ENCODE peak calls at places on chromosomes 11 and 22, in ten cellular contexts. D, O, I, A, L, R, V, G, Z and Y are unnamed samples.

GRCh38 chr11:15969281-15969680 is 387.1 kb downstream of the SOX6 start:
- DNase-seq in D (no peak), O (no peak), I (peak; percentile 93), A (no peak), L (no peak), R (no peak), V (peak; percentile 16), G (no peak), Z (no peak), Y (peak; percentile 53)

GRCh38 chr22:22923379-22923778 is 35.8 kb downstream of the IGLL5 start:
- DNase-seq in D (no peak), O (no peak), I (no peak), A (no peak), L (no peak), R (no peak), V (no peak), G (no peak), Z (no peak), Y (no peak)

GRCh38 chr11:94020777-94021615 is at the start of gene HEPHL1:
- DNase-seq in D (no peak), O (no peak), I (no peak), A (no peak), L (no peak), R (no peak), V (no peak), G (no peak), Z (no peak), Y (no peak)

GRCh38 chr22:45254789-45255261 is 14.1 kb upstream of the KIAA0930 start:
- DNase-seq in D (no peak), O (no peak), I (no peak), A (no peak), L (no peak), R (no peak), V (no peak), G (no peak), Z (no peak), Y (no peak)

GRCh38 chr11:79335681-79336080 is 105.1 kb downstream of the TENM4 start:
- DNase-seq in D (no peak), O (no peak), I (no peak), A (no peak), L (no peak), R (no peak), V (no peak), G (no peak), Z (no peak), Y (no peak)

GRCh38 chr22:26701323-26701722 is 43.9 kb downstream of the MIAT start:
- DNase-seq in D (no peak), O (no peak), I (no peak), A (no peak), L (no peak), R (no peak), V (no peak), G (no peak), Z (no peak), Y (no peak)

GRCh38 chr11:61339490-61339878 is 6.5 kb downstream of the TKFC start:
- DNase-seq in D (no peak), O (no peak), I (no peak), A (no peak), L (no peak), R (no peak), V (no peak), G (no peak), Z (no peak), Y (no peak)

GRCh38 chr11:76806131-76806530 is 23.0 kb downstream of the TSKU start:
- DNase-seq in D (no peak), O (no peak), I (no peak), A (no peak), L (no peak), R (no peak), V (no peak), G (no peak), Z (no peak), Y (no peak)

GRCh38 chr22:35642305-35642741 is 5.9 kb upstream of the APOL6 start:
- DNase-seq in D (no peak), O (no peak), I (no peak), A (no peak), L (no peak), R (no peak), V (no peak), G (no peak), Z (no peak), Y (no peak)

GRCh38 chr11:65291613-65292012 is 23.1 kb upstream of the CDC42EP2 start:
- DNase-seq in D (no peak), O (peak; percentile 77), I (peak; percentile 87), A (no peak), L (no peak), R (no peak), V (no peak), G (no peak), Z (no peak), Y (no peak)

GRCh38 chr11:116721983-116722382 is 50.8 kb downstream of the BUD13 start:
- DNase-seq in D (no peak), O (no peak), I (no peak), A (no peak), L (no peak), R (no peak), V (no peak), G (no peak), Z (no peak), Y (no peak)

GRCh38 chr22:19495562-19496323 is 16.0 kb downstream of the CDC45 start:
- DNase-seq in D (no peak), O (no peak), I (peak; percentile 56), A (no peak), L (no peak), R (no peak), V (no peak), G (no peak), Z (no peak), Y (no peak)

GRCh38 chr22:46002757-46003270 is 25.9 kb upstream of the WNT7B start:
- DNase-seq in D (no peak), O (no peak), I (peak; percentile 61), A (no peak), L (no peak), R (no peak), V (no peak), G (no peak), Z (no peak), Y (no peak)

GRCh38 chr11:99534812-99535211 is 514.1 kb downstream of the CNTN5 start:
- DNase-seq in D (no peak), O (no peak), I (peak; percentile 63), A (no peak), L (no peak), R (no peak), V (no peak), G (no peak), Z (no peak), Y (no peak)

GRCh38 chr11:135075740-135076139 is 663.7 kb upstream of the B3GAT1 start:
- DNase-seq in D (peak; percentile 52), O (no peak), I (peak; percentile 66), A (no peak), L (peak; percentile 71), R (peak; percentile 15), V (no peak), G (no peak), Z (peak; percentile 33), Y (peak; percentile 68)

GRCh38 chr11:67996622-67997459 is 7.1 kb downstream of the UNC93B1 start:
- DNase-seq in D (peak; percentile 86), O (no peak), I (peak; percentile 36), A (no peak), L (peak; percentile 89), R (peak; percentile 21), V (peak; percentile 99), G (no peak), Z (peak; percentile 27), Y (peak; percentile 66)

GRCh38 chr11:68956142-68956541 is 24.6 kb downstream of the MRGPRD start:
- DNase-seq in D (peak; percentile 68), O (no peak), I (no peak), A (no peak), L (no peak), R (no peak), V (peak; percentile 93), G (no peak), Z (no peak), Y (no peak)

GRCh38 chr22:38081941-38082828 is 1.8 kb downstream of the SLC16A8 start:
- DNase-seq in D (no peak), O (no peak), I (no peak), A (no peak), L (no peak), R (no peak), V (no peak), G (no peak), Z (no peak), Y (no peak)

GRCh38 chr11:72237112-72237931 is 6.7 kb downstream of the PHOX2A start:
- DNase-seq in D (no peak), O (no peak), I (no peak), A (no peak), L (no peak), R (no peak), V (no peak), G (peak; percentile 6), Z (no peak), Y (no peak)